ENCODE peak calls at places on chromosomes 4 and X, in five cellular contexts. One of them, this sample, is unnamed.

GRCh38 chr4:10753326-10753725 is 68.8 kb upstream of the CLNK start:
- DNase-seq in stimulated activated CD4-positive, alpha-beta T cell treated with anti-CD3 and anti-CD28 coated beads, TNF-alpha, amount 100 ng/mL, for 24 hours: no peak
- DNase-seq in brain microvascular endothelial cell: no peak
- DNase-seq in astrocyte of the hippocampus: no peak
- DNase-seq in neural crest cell: no peak
- DNase-seq in this sample: no peak

GRCh38 chr4:147833254-147833653 is 101.4 kb downstream of the ARHGAP10 start:
- DNase-seq in astrocyte of the hippocampus: no peak
- DNase-seq in neural crest cell: no peak
- DNase-seq in stimulated activated CD4-positive, alpha-beta T cell treated with anti-CD3 and anti-CD28 coated beads, TNF-alpha, amount 100 ng/mL, for 24 hours: no peak
- DNase-seq in brain microvascular endothelial cell: no peak
- DNase-seq in this sample: peak

GRCh38 chr4:60683953-60684352 is 516.2 kb upstream of the ADGRL3 start:
- DNase-seq in neural crest cell: no peak
- DNase-seq in astrocyte of the hippocampus: peak
- DNase-seq in brain microvascular endothelial cell: peak
- DNase-seq in stimulated activated CD4-positive, alpha-beta T cell treated with anti-CD3 and anti-CD28 coated beads, TNF-alpha, amount 100 ng/mL, for 24 hours: no peak
- DNase-seq in this sample: peak

GRCh38 chrX:20361890-20362262 is 95.2 kb upstream of the RPS6KA3 start:
- DNase-seq in brain microvascular endothelial cell: peak
- DNase-seq in stimulated activated CD4-positive, alpha-beta T cell treated with anti-CD3 and anti-CD28 coated beads, TNF-alpha, amount 100 ng/mL, for 24 hours: no peak
- DNase-seq in astrocyte of the hippocampus: peak
- DNase-seq in neural crest cell: no peak
- DNase-seq in this sample: peak

GRCh38 chr4:168585168-168586091 is 88.6 kb downstream of the PALLD start:
- DNase-seq in brain microvascular endothelial cell: peak
- DNase-seq in astrocyte of the hippocampus: peak
- DNase-seq in stimulated activated CD4-positive, alpha-beta T cell treated with anti-CD3 and anti-CD28 coated beads, TNF-alpha, amount 100 ng/mL, for 24 hours: no peak
- DNase-seq in neural crest cell: peak
- DNase-seq in this sample: peak

GRCh38 chrX:47145408-47146120 is 543 bp downstream of the RBM10 start:
- DNase-seq in brain microvascular endothelial cell: no peak
- DNase-seq in neural crest cell: no peak
- DNase-seq in stimulated activated CD4-positive, alpha-beta T cell treated with anti-CD3 and anti-CD28 coated beads, TNF-alpha, amount 100 ng/mL, for 24 hours: no peak
- DNase-seq in astrocyte of the hippocampus: peak
- DNase-seq in this sample: peak

GRCh38 chr4:167509551-167509950 is 275.3 kb upstream of the SPOCK3 start:
- DNase-seq in stimulated activated CD4-positive, alpha-beta T cell treated with anti-CD3 and anti-CD28 coated beads, TNF-alpha, amount 100 ng/mL, for 24 hours: no peak
- DNase-seq in neural crest cell: no peak
- DNase-seq in brain microvascular endothelial cell: no peak
- DNase-seq in astrocyte of the hippocampus: no peak
- DNase-seq in this sample: peak

GRCh38 chr4:32394255-32394654 is 1674.1 kb downstream of the PCDH7 start:
- DNase-seq in brain microvascular endothelial cell: no peak
- DNase-seq in astrocyte of the hippocampus: no peak
- DNase-seq in neural crest cell: no peak
- DNase-seq in stimulated activated CD4-positive, alpha-beta T cell treated with anti-CD3 and anti-CD28 coated beads, TNF-alpha, amount 100 ng/mL, for 24 hours: no peak
- DNase-seq in this sample: no peak

GRCh38 chrX:40262641-40263560 is 165.1 kb upstream of the BCOR start:
- DNase-seq in neural crest cell: no peak
- DNase-seq in brain microvascular endothelial cell: peak
- DNase-seq in stimulated activated CD4-positive, alpha-beta T cell treated with anti-CD3 and anti-CD28 coated beads, TNF-alpha, amount 100 ng/mL, for 24 hours: no peak
- DNase-seq in astrocyte of the hippocampus: peak
- DNase-seq in this sample: peak

GRCh38 chr4:186250740-186251124 is 15.3 kb upstream of the F11 start:
- DNase-seq in stimulated activated CD4-positive, alpha-beta T cell treated with anti-CD3 and anti-CD28 coated beads, TNF-alpha, amount 100 ng/mL, for 24 hours: no peak
- DNase-seq in astrocyte of the hippocampus: no peak
- DNase-seq in brain microvascular endothelial cell: no peak
- DNase-seq in neural crest cell: no peak
- DNase-seq in this sample: no peak

GRCh38 chrX:132631579-132632232 is 142.9 kb upstream of the MBNL3 start:
- DNase-seq in astrocyte of the hippocampus: peak
- DNase-seq in neural crest cell: no peak
- DNase-seq in stimulated activated CD4-positive, alpha-beta T cell treated with anti-CD3 and anti-CD28 coated beads, TNF-alpha, amount 100 ng/mL, for 24 hours: no peak
- DNase-seq in brain microvascular endothelial cell: peak
- DNase-seq in this sample: peak

GRCh38 chr4:109931318-109931717 is 18.6 kb downstream of the EGF start:
- DNase-seq in brain microvascular endothelial cell: no peak
- DNase-seq in stimulated activated CD4-positive, alpha-beta T cell treated with anti-CD3 and anti-CD28 coated beads, TNF-alpha, amount 100 ng/mL, for 24 hours: no peak
- DNase-seq in neural crest cell: no peak
- DNase-seq in astrocyte of the hippocampus: no peak
- DNase-seq in this sample: no peak

GRCh38 chr4:33411182-33411581 is 2691.0 kb downstream of the PCDH7 start:
- DNase-seq in stimulated activated CD4-positive, alpha-beta T cell treated with anti-CD3 and anti-CD28 coated beads, TNF-alpha, amount 100 ng/mL, for 24 hours: no peak
- DNase-seq in brain microvascular endothelial cell: no peak
- DNase-seq in neural crest cell: no peak
- DNase-seq in astrocyte of the hippocampus: peak
- DNase-seq in this sample: peak

GRCh38 chr4:73883306-73883705 is 14.1 kb downstream of the CXCL1 start:
- DNase-seq in astrocyte of the hippocampus: peak
- DNase-seq in neural crest cell: no peak
- DNase-seq in brain microvascular endothelial cell: peak
- DNase-seq in stimulated activated CD4-positive, alpha-beta T cell treated with anti-CD3 and anti-CD28 coated beads, TNF-alpha, amount 100 ng/mL, for 24 hours: no peak
- DNase-seq in this sample: peak

GRCh38 chrX:3231766-3232165 is 114.7 kb downstream of the MXRA5 start:
- DNase-seq in brain microvascular endothelial cell: peak
- DNase-seq in astrocyte of the hippocampus: no peak
- DNase-seq in stimulated activated CD4-positive, alpha-beta T cell treated with anti-CD3 and anti-CD28 coated beads, TNF-alpha, amount 100 ng/mL, for 24 hours: no peak
- DNase-seq in neural crest cell: no peak
- DNase-seq in this sample: peak

GRCh38 chr4:42371306-42372063 is 25.8 kb upstream of the SHISA3 start:
- DNase-seq in astrocyte of the hippocampus: peak
- DNase-seq in neural crest cell: no peak
- DNase-seq in stimulated activated CD4-positive, alpha-beta T cell treated with anti-CD3 and anti-CD28 coated beads, TNF-alpha, amount 100 ng/mL, for 24 hours: no peak
- DNase-seq in brain microvascular endothelial cell: peak
- DNase-seq in this sample: peak

GRCh38 chrX:39675619-39676018 is 422.1 kb downstream of the BCOR start:
- DNase-seq in stimulated activated CD4-positive, alpha-beta T cell treated with anti-CD3 and anti-CD28 coated beads, TNF-alpha, amount 100 ng/mL, for 24 hours: no peak
- DNase-seq in astrocyte of the hippocampus: no peak
- DNase-seq in neural crest cell: no peak
- DNase-seq in brain microvascular endothelial cell: no peak
- DNase-seq in this sample: peak